ENCODE peak calls at places on chromosomes 7 and 10, in five cellular contexts. R, B, Y, J and X are unnamed samples.
A peak's percentile ranks its signal among the peaks of the same experiment; 100 is the strongest.

GRCh38 chr10:35346248-35346647 is 9.9 kb downstream of the CCNY start:
- DNase-seq in R (no peak), B (no peak), Y (no peak), J (no peak), X (no peak)

GRCh38 chr10:73997479-73997805 is 474 bp upstream of the VCL start:
- DNase-seq in R (no peak), B (no peak), Y (no peak), J (no peak), X (no peak)

GRCh38 chr10:35937538-35937937 is 295.4 kb upstream of the FZD8 start:
- DNase-seq in R (no peak), B (no peak), Y (no peak), J (no peak), X (no peak)

GRCh38 chr7:26181474-26182227 is 18.9 kb downstream of the HNRNPA2B1 start:
- DNase-seq in R (no peak), B (no peak), Y (no peak), J (no peak), X (no peak)

GRCh38 chr10:71314028-71314693 is 4.9 kb upstream of the SLC29A3 start:
- DNase-seq in R (peak; percentile 42), B (peak; percentile 25), Y (peak; percentile 80), J (peak; percentile 28), X (peak; percentile 12)

GRCh38 chr10:6182454-6183098 is 20.2 kb upstream of the PFKFB3 start:
- DNase-seq in R (no peak), B (no peak), Y (no peak), J (no peak), X (no peak)

GRCh38 chr7:45268013-45268412 is 110.4 kb downstream of the RAMP3 start:
- DNase-seq in R (no peak), B (no peak), Y (no peak), J (no peak), X (no peak)

GRCh38 chr10:60495357-60495756 is 105.7 kb upstream of the ANK3 start:
- DNase-seq in R (no peak), B (peak; percentile 75), Y (no peak), J (no peak), X (no peak)

GRCh38 chr7:24138366-24138765 is 145.6 kb upstream of the NPY start:
- DNase-seq in R (no peak), B (no peak), Y (no peak), J (no peak), X (no peak)